ENCODE peak calls at places on chromosomes 4 and X, in six cellular contexts. One of them, this sample, is unnamed.
A peak's percentile ranks its signal among the peaks of the same experiment; 100 is the strongest.

GRCh38 chr4:185700048-185700447 is 111.9 kb downstream of the SORBS2 start:
- DNase-seq in WTC11: no peak
- DNase-seq in hepatocyte: no peak
- DNase-seq in HEK293T: no peak
- DNase-seq in iPS DF 6.9: no peak
- DNase-seq in neural crest cell: no peak
- DNase-seq in this sample: no peak

GRCh38 chr4:40840255-40840984 is 90.7 kb downstream of the NSUN7 start:
- DNase-seq in WTC11: no peak
- DNase-seq in hepatocyte: no peak
- DNase-seq in HEK293T: no peak
- DNase-seq in iPS DF 6.9: no peak
- DNase-seq in neural crest cell: no peak
- DNase-seq in this sample: no peak

GRCh38 chr4:53905935-53906377 is 158.4 kb downstream of the CHIC2 start:
- DNase-seq in WTC11: peak; percentile 34
- DNase-seq in hepatocyte: peak; percentile 64
- DNase-seq in HEK293T: peak; percentile 33
- DNase-seq in iPS DF 6.9: no peak
- DNase-seq in neural crest cell: no peak
- DNase-seq in this sample: peak; percentile 70

GRCh38 chr4:6134612-6135220 is 65.6 kb downstream of the JAKMIP1 start:
- DNase-seq in WTC11: no peak
- DNase-seq in hepatocyte: no peak
- DNase-seq in HEK293T: no peak
- DNase-seq in iPS DF 6.9: no peak
- DNase-seq in neural crest cell: no peak
- DNase-seq in this sample: no peak

GRCh38 chr4:150816491-150816890 is 198.6 kb downstream of the LRBA start:
- DNase-seq in WTC11: no peak
- DNase-seq in hepatocyte: no peak
- DNase-seq in HEK293T: no peak
- DNase-seq in iPS DF 6.9: no peak
- DNase-seq in neural crest cell: no peak
- DNase-seq in this sample: no peak

GRCh38 chr4:53688186-53688790 is 97.0 kb upstream of the LNX1 start:
- DNase-seq in WTC11: no peak
- DNase-seq in hepatocyte: peak; percentile 55
- DNase-seq in HEK293T: no peak
- DNase-seq in iPS DF 6.9: no peak
- DNase-seq in neural crest cell: no peak
- DNase-seq in this sample: no peak

GRCh38 chr4:184102488-184102887 is 115.2 kb downstream of the ENPP6 start:
- DNase-seq in WTC11: no peak
- DNase-seq in hepatocyte: no peak
- DNase-seq in HEK293T: no peak
- DNase-seq in iPS DF 6.9: no peak
- DNase-seq in neural crest cell: no peak
- DNase-seq in this sample: no peak

GRCh38 chrX:20802036-20802435 is 535.3 kb upstream of the RPS6KA3 start:
- DNase-seq in WTC11: no peak
- DNase-seq in hepatocyte: no peak
- DNase-seq in HEK293T: no peak
- DNase-seq in iPS DF 6.9: no peak
- DNase-seq in neural crest cell: no peak
- DNase-seq in this sample: no peak

GRCh38 chr4:24053906-24054305 is 164.1 kb upstream of the PPARGC1A start:
- DNase-seq in WTC11: no peak
- DNase-seq in hepatocyte: no peak
- DNase-seq in HEK293T: no peak
- DNase-seq in iPS DF 6.9: no peak
- DNase-seq in neural crest cell: no peak
- DNase-seq in this sample: no peak

GRCh38 chrX:100747090-100747489 is 15.2 kb upstream of the SYTL4 start:
- DNase-seq in WTC11: no peak
- DNase-seq in hepatocyte: no peak
- DNase-seq in HEK293T: no peak
- DNase-seq in iPS DF 6.9: no peak
- DNase-seq in neural crest cell: no peak
- DNase-seq in this sample: no peak

GRCh38 chrX:23338334-23338733 is 3.7 kb downstream of the PTCHD1 start:
- DNase-seq in WTC11: no peak
- DNase-seq in hepatocyte: no peak
- DNase-seq in HEK293T: no peak
- DNase-seq in iPS DF 6.9: no peak
- DNase-seq in neural crest cell: no peak
- DNase-seq in this sample: no peak

This sample was measured in left kidney.